ENCODE peak calls at places on chromosomes 16 and 17, in eight cellular contexts. One of them, this sample, is unnamed.

GRCh38 chr16:11057696-11058345 is 113.5 kb downstream of the CLEC16A start:
- DNase-seq in gastrocnemius medialis: peak
- DNase-seq in left ventricle myocardium inferior: no peak
- DNase-seq in cardiac fibroblast: no peak
- DNase-seq in osteocyte: no peak
- DNase-seq in AG09309: no peak
- DNase-seq in neural crest cell: no peak
- DNase-seq in left lung: no peak
- DNase-seq in this sample: no peak

GRCh38 chr16:56916571-56917403 is 15.2 kb upstream of the HERPUD1 start:
- DNase-seq in gastrocnemius medialis: no peak
- DNase-seq in left ventricle myocardium inferior: no peak
- DNase-seq in cardiac fibroblast: no peak
- DNase-seq in osteocyte: no peak
- DNase-seq in AG09309: no peak
- DNase-seq in neural crest cell: no peak
- DNase-seq in left lung: no peak
- DNase-seq in this sample: no peak

GRCh38 chr17:42520540-42520951 is 15.5 kb upstream of the NAGLU start:
- DNase-seq in gastrocnemius medialis: no peak
- DNase-seq in left ventricle myocardium inferior: no peak
- DNase-seq in cardiac fibroblast: no peak
- DNase-seq in osteocyte: no peak
- DNase-seq in AG09309: no peak
- DNase-seq in neural crest cell: peak
- DNase-seq in left lung: no peak
- DNase-seq in this sample: no peak

GRCh38 chr16:84220851-84221250 is 19.0 kb downstream of the KCNG4 start:
- DNase-seq in gastrocnemius medialis: no peak
- DNase-seq in left ventricle myocardium inferior: no peak
- DNase-seq in cardiac fibroblast: peak
- DNase-seq in osteocyte: no peak
- DNase-seq in AG09309: no peak
- DNase-seq in neural crest cell: no peak
- DNase-seq in left lung: no peak
- DNase-seq in this sample: peak

GRCh38 chr17:7750321-7750821 is 32.8 kb downstream of the DNAH2 start:
- DNase-seq in gastrocnemius medialis: no peak
- DNase-seq in left ventricle myocardium inferior: no peak
- DNase-seq in cardiac fibroblast: peak
- DNase-seq in osteocyte: no peak
- DNase-seq in AG09309: peak
- DNase-seq in neural crest cell: no peak
- DNase-seq in left lung: no peak
- DNase-seq in this sample: peak

GRCh38 chr16:55842369-55843104 is 9.6 kb upstream of the CES1 start:
- DNase-seq in gastrocnemius medialis: no peak
- DNase-seq in left ventricle myocardium inferior: no peak
- DNase-seq in cardiac fibroblast: peak
- DNase-seq in osteocyte: no peak
- DNase-seq in AG09309: peak
- DNase-seq in neural crest cell: peak
- DNase-seq in left lung: no peak
- DNase-seq in this sample: peak

GRCh38 chr17:6756425-6757012 is 673 bp downstream of the XAF1 start:
- DNase-seq in gastrocnemius medialis: no peak
- DNase-seq in left ventricle myocardium inferior: no peak
- DNase-seq in cardiac fibroblast: no peak
- DNase-seq in osteocyte: no peak
- DNase-seq in AG09309: no peak
- DNase-seq in neural crest cell: no peak
- DNase-seq in left lung: no peak
- DNase-seq in this sample: peak

GRCh38 chr16:86240716-86241363 is 269.5 kb upstream of the FOXF1 start:
- DNase-seq in gastrocnemius medialis: no peak
- DNase-seq in left ventricle myocardium inferior: no peak
- DNase-seq in cardiac fibroblast: no peak
- DNase-seq in osteocyte: no peak
- DNase-seq in AG09309: no peak
- DNase-seq in neural crest cell: no peak
- DNase-seq in left lung: no peak
- DNase-seq in this sample: no peak

GRCh38 chr17:6072157-6072556 is 2.0 kb downstream of the WSCD1 start:
- DNase-seq in gastrocnemius medialis: no peak
- DNase-seq in left ventricle myocardium inferior: no peak
- DNase-seq in cardiac fibroblast: no peak
- DNase-seq in osteocyte: no peak
- DNase-seq in AG09309: no peak
- DNase-seq in neural crest cell: no peak
- DNase-seq in left lung: no peak
- DNase-seq in this sample: peak

GRCh38 chr16:27724491-27724878 is 174.5 kb downstream of the KATNIP start:
- DNase-seq in gastrocnemius medialis: no peak
- DNase-seq in left ventricle myocardium inferior: peak
- DNase-seq in cardiac fibroblast: peak
- DNase-seq in osteocyte: no peak
- DNase-seq in AG09309: no peak
- DNase-seq in neural crest cell: no peak
- DNase-seq in left lung: no peak
- DNase-seq in this sample: no peak

GRCh38 chr17:81529437-81529803 is 1.2 kb downstream of the FSCN2 start:
- DNase-seq in gastrocnemius medialis: no peak
- DNase-seq in left ventricle myocardium inferior: no peak
- DNase-seq in cardiac fibroblast: no peak
- DNase-seq in osteocyte: no peak
- DNase-seq in AG09309: no peak
- DNase-seq in neural crest cell: no peak
- DNase-seq in left lung: no peak
- DNase-seq in this sample: no peak

GRCh38 chr17:81528651-81529436 is 667 bp downstream of the FSCN2 start:
- DNase-seq in gastrocnemius medialis: no peak
- DNase-seq in left ventricle myocardium inferior: no peak
- DNase-seq in cardiac fibroblast: no peak
- DNase-seq in osteocyte: no peak
- DNase-seq in AG09309: no peak
- DNase-seq in neural crest cell: no peak
- DNase-seq in left lung: no peak
- DNase-seq in this sample: no peak

GRCh38 chr17:81528384-81528650 is 140 bp downstream of the FSCN2 start:
- DNase-seq in gastrocnemius medialis: no peak
- DNase-seq in left ventricle myocardium inferior: no peak
- DNase-seq in cardiac fibroblast: no peak
- DNase-seq in osteocyte: no peak
- DNase-seq in AG09309: no peak
- DNase-seq in neural crest cell: no peak
- DNase-seq in left lung: no peak
- DNase-seq in this sample: no peak

GRCh38 chr17:81526662-81527571 is 1.3 kb upstream of the FSCN2 start:
- DNase-seq in gastrocnemius medialis: peak
- DNase-seq in left ventricle myocardium inferior: no peak
- DNase-seq in cardiac fibroblast: no peak
- DNase-seq in osteocyte: no peak
- DNase-seq in AG09309: no peak
- DNase-seq in neural crest cell: no peak
- DNase-seq in left lung: no peak
- DNase-seq in this sample: no peak

DNA sequence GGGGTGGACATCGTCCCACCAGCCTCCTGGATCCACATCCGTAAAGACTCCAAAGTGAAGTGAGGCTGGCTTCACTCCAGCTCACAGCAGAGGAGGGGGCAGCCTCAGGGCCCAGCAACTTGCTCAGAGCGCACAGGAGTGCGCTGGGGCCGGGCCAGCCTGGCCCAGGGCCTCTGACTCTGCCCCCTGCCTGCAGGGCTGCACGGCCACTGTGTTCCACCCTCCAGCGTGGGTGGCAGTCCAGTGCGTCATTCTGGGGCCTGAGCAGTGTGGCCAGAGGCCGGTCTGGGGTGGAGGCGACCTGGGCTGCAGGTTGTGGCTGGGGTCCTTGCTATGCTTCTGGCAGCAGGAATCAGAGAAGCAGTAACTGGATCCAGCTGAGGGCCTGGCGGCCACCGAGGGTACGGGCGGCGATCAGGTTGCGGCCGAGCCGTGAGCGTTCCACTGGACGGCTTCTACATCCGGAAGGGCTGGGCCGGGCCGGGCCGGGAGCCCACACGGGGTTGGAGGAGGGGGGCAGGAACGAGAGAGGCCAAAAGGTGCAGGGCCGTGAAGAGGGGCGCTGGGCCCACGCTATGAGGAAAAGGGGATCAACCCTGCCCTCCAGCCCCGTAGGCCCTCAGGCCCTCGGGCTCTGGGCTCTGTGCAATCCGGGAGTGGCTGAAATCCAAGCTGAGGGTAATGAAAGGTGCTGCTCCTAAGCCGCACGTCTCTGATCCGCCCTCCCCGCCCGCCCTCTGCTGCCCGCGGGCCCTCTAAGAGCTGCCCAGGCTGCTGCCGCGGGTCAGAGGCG is at the start of gene FSCN2:
- DNase-seq in gastrocnemius medialis: no peak
- DNase-seq in left ventricle myocardium inferior: no peak
- DNase-seq in cardiac fibroblast: no peak
- DNase-seq in osteocyte: no peak
- DNase-seq in AG09309: no peak
- DNase-seq in neural crest cell: no peak
- DNase-seq in left lung: no peak
- DNase-seq in this sample: peak
- TF ChIP-seq CTCF in gastrocnemius medialis: no peak
- TF ChIP-seq CTCF in left ventricle myocardium inferior: no peak
- TF ChIP-seq CTCF in cardiac fibroblast: peak
- TF ChIP-seq CTCF in osteocyte: no peak
- TF ChIP-seq CTCF in AG09309: peak
- TF ChIP-seq CTCF in neural crest cell: no peak
- TF ChIP-seq CTCF in left lung: no peak
- TF ChIP-seq CTCF in this sample: no peak

GRCh38 chr17:31251075-31251474 is 46.0 kb downstream of the OMG start:
- DNase-seq in gastrocnemius medialis: no peak
- DNase-seq in left ventricle myocardium inferior: no peak
- DNase-seq in cardiac fibroblast: no peak
- DNase-seq in osteocyte: no peak
- DNase-seq in AG09309: no peak
- DNase-seq in neural crest cell: no peak
- DNase-seq in left lung: no peak
- DNase-seq in this sample: no peak

GRCh38 chr17:31252741-31253140 is 44.3 kb downstream of the OMG start:
- DNase-seq in gastrocnemius medialis: no peak
- DNase-seq in left ventricle myocardium inferior: no peak
- DNase-seq in cardiac fibroblast: no peak
- DNase-seq in osteocyte: no peak
- DNase-seq in AG09309: no peak
- DNase-seq in neural crest cell: no peak
- DNase-seq in left lung: no peak
- DNase-seq in this sample: no peak

GRCh38 chr17:31249742-31250141 is 47.3 kb downstream of the OMG start:
- DNase-seq in gastrocnemius medialis: no peak
- DNase-seq in left ventricle myocardium inferior: no peak
- DNase-seq in cardiac fibroblast: no peak
- DNase-seq in osteocyte: no peak
- DNase-seq in AG09309: no peak
- DNase-seq in neural crest cell: no peak
- DNase-seq in left lung: no peak
- DNase-seq in this sample: no peak

GRCh38 chr17:31250229-31250628 is 46.8 kb downstream of the OMG start:
- DNase-seq in gastrocnemius medialis: no peak
- DNase-seq in left ventricle myocardium inferior: no peak
- DNase-seq in cardiac fibroblast: no peak
- DNase-seq in osteocyte: no peak
- DNase-seq in AG09309: no peak
- DNase-seq in neural crest cell: no peak
- DNase-seq in left lung: no peak
- DNase-seq in this sample: no peak

DNA sequence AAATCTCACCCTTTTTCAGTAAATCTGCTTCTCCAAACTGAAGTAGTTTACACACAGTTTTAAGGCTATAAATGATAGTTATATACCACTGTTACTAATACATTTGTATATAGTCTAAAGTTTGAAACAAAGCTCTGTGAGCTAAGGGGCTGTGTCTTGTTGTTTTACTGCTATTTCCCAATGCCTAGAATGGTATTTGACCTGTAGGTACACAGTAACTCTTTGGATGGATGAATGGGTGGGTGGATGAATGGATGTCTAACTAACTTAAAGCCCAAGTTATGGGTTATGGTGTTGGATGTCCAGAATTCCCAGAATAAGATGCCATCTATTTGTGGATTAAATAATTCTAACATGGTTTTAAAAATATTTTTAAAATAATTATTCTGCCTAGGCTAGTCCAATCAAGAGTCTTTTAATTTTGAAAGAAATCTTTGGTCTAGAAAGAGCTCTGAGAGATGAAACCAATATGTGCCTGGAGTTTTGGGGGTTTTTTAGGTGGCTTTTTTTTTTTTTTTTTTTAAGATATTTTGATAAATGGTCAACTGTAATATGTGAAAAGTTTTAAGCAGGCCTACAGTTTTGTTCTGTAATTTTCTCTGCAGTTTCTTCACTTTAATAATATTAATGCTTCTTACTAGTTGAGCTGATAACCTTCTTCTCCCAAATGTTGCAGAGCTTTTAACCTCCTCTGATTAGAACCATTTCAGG is 45.3 kb downstream of the OMG start:
- DNase-seq in gastrocnemius medialis: no peak
- DNase-seq in left ventricle myocardium inferior: no peak
- DNase-seq in cardiac fibroblast: no peak
- DNase-seq in osteocyte: no peak
- DNase-seq in AG09309: no peak
- DNase-seq in neural crest cell: no peak
- DNase-seq in left lung: no peak
- DNase-seq in this sample: no peak
- TF ChIP-seq CTCF in gastrocnemius medialis: no peak
- TF ChIP-seq CTCF in left ventricle myocardium inferior: no peak
- TF ChIP-seq CTCF in cardiac fibroblast: no peak
- TF ChIP-seq CTCF in osteocyte: no peak
- TF ChIP-seq CTCF in AG09309: no peak
- TF ChIP-seq CTCF in neural crest cell: no peak
- TF ChIP-seq CTCF in left lung: no peak
- TF ChIP-seq CTCF in this sample: no peak

DNA sequence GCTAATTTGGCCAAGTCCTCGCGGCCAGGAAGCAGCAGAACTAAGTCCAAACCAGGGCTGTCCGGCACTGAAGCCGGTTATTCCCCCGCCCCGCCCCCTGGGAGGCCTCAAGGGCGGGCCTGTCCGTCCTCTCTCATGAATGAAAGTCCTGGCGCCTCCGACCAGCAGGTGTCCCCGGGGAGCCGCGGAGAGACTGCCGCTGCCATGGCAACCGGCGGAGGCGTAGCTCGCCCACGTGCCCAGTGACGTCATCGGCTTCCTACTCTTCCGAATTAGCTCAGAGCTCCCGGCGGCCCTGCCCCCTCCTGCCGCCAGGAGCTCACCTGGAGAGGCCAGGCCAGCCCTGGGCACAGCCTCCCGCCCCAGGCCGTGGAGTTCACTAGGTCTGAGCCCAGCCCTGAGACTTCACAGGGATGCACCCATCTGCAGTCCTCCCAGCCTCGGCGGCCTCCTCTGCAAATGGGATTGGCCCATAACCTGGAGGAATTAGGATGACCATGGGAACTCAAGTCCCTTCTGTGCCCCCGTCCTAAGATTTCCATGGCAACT is 1.3 kb downstream of the SPATA2L start:
- DNase-seq in gastrocnemius medialis: peak
- DNase-seq in left ventricle myocardium inferior: peak
- DNase-seq in cardiac fibroblast: peak
- DNase-seq in osteocyte: peak
- DNase-seq in AG09309: peak
- DNase-seq in neural crest cell: peak
- DNase-seq in left lung: peak
- DNase-seq in this sample: peak
- TF ChIP-seq CTCF in gastrocnemius medialis: peak
- TF ChIP-seq CTCF in left ventricle myocardium inferior: peak
- TF ChIP-seq CTCF in cardiac fibroblast: peak
- TF ChIP-seq CTCF in osteocyte: peak
- TF ChIP-seq CTCF in AG09309: peak
- TF ChIP-seq CTCF in neural crest cell: peak
- TF ChIP-seq CTCF in left lung: peak
- TF ChIP-seq CTCF in this sample: peak

GRCh38 chr16:25812215-25812614 is 120.5 kb downstream of the HS3ST4 start:
- DNase-seq in gastrocnemius medialis: no peak
- DNase-seq in left ventricle myocardium inferior: no peak
- DNase-seq in cardiac fibroblast: no peak
- DNase-seq in osteocyte: no peak
- DNase-seq in AG09309: no peak
- DNase-seq in neural crest cell: no peak
- DNase-seq in left lung: no peak
- DNase-seq in this sample: no peak
- TF ChIP-seq CTCF in gastrocnemius medialis: no peak
- TF ChIP-seq CTCF in left ventricle myocardium inferior: no peak
- TF ChIP-seq CTCF in cardiac fibroblast: no peak
- TF ChIP-seq CTCF in osteocyte: no peak
- TF ChIP-seq CTCF in AG09309: no peak
- TF ChIP-seq CTCF in neural crest cell: no peak
- TF ChIP-seq CTCF in left lung: no peak
- TF ChIP-seq CTCF in this sample: no peak

This sample was measured in foreskin fibroblast.